ENCODE peak calls at places on chromosomes 7 and 10, in six cellular contexts. K, E, B, N, O and T are unnamed samples.

GRCh38 chr10:31187182-31187581 is 131.8 kb upstream of the ZEB1 start:
- DNase-seq in E (no peak), O (no peak), N (no peak), K (no peak), B (no peak), T (no peak)

GRCh38 chr7:12827219-12827821 is 139.9 kb downstream of the ARL4A start:
- DNase-seq in N (no peak), K (no peak), E (no peak), O (no peak), B (no peak), T (no peak)

GRCh38 chr10:75293456-75293840 is 57.7 kb upstream of the COMTD1 start:
- DNase-seq in K (no peak), N (no peak), E (no peak), B (no peak), O (no peak), T (no peak)

GRCh38 chr10:2852574-2853323 is 214.6 kb upstream of the PFKP start:
- DNase-seq in E (no peak), O (no peak), K (no peak), N (no peak), B (no peak), T (no peak)

GRCh38 chr7:93142127-93142526 is 6.1 kb downstream of the SAMD9L start:
- DNase-seq in E (no peak), O (no peak), N (no peak), B (no peak), K (peak; percentile 42), T (no peak)

GRCh38 chr10:95395947-95396449 is 105.2 kb upstream of the PDLIM1 start:
- DNase-seq in E (no peak), B (no peak), K (no peak), O (no peak), N (no peak), T (no peak)

GRCh38 chr10:120455606-120456005 is 1.4 kb upstream of the PLPP4 start:
- DNase-seq in B (no peak), N (no peak), E (no peak), K (no peak), O (no peak), T (no peak)

GRCh38 chr7:22651534-22652243 is 75.3 kb upstream of the IL6 start:
- DNase-seq in O (no peak), B (peak; percentile 79), K (peak; percentile 99), E (peak; percentile 34), N (no peak), T (no peak)

GRCh38 chr10:101329341-101330032 is 24.5 kb upstream of the BTRC start:
- DNase-seq in N (no peak), B (no peak), K (no peak), E (no peak), O (no peak), T (no peak)

GRCh38 chr10:109898666-109899577 is 24.4 kb downstream of the XPNPEP1 start:
- DNase-seq in K (no peak), E (no peak), N (no peak), B (no peak), O (no peak), T (no peak)

GRCh38 chr10:117615649-117616048 is 73.1 kb downstream of the EMX2 start:
- DNase-seq in O (no peak), B (no peak), E (no peak), N (no peak), K (no peak), T (no peak)

GRCh38 chr7:43278088-43278644 is 165.7 kb downstream of the HECW1 start:
- DNase-seq in K (peak; percentile 47), E (no peak), N (no peak), O (no peak), B (peak; percentile 59), T (no peak)

GRCh38 chr7:2082357-2083038 is 150.2 kb downstream of the MAD1L1 start:
- DNase-seq in B (peak; percentile 87), K (peak; percentile 95), N (no peak), O (no peak), E (no peak), T (no peak)

GRCh38 chr10:106565546-106565945 is 599.0 kb downstream of the SORCS1 start:
- DNase-seq in E (no peak), N (no peak), O (no peak), B (peak; percentile 30), K (peak; percentile 39), T (no peak)

GRCh38 chr7:604038-604883 is 84.6 kb upstream of the PDGFA start:
- DNase-seq in K (peak; percentile 90), O (no peak), N (peak; percentile 91), B (no peak), E (peak; percentile 89), T (no peak)

GRCh38 chr10:86974484-86974883 is 6.2 kb downstream of the ADIRF start:
- DNase-seq in B (no peak), O (no peak), N (no peak), K (no peak), E (no peak), T (no peak)

GRCh38 chr10:10803273-10803672 is 214.4 kb upstream of the CELF2 start:
- DNase-seq in E (no peak), K (no peak), N (no peak), O (no peak), B (no peak), T (no peak)

GRCh38 chr10:88538038-88538437 is 45.1 kb downstream of the RNLS start:
- DNase-seq in E (no peak), B (peak; percentile 2), N (no peak), O (peak; percentile 0), K (no peak), T (peak; percentile 97)

GRCh38 chr7:23298141-23298851 is 843 bp upstream of the MALSU1 start:
- DNase-seq in K (peak; percentile 21), N (no peak), O (no peak), B (peak; percentile 26), E (no peak), T (peak; percentile 81)

GRCh38 chr7:20030915-20031362 is 186.2 kb downstream of the MACC1 start:
- DNase-seq in O (no peak), N (no peak), K (peak; percentile 63), E (peak; percentile 61), B (peak; percentile 8), T (no peak)

GRCh38 chr10:21995557-21995956 is 8.0 kb downstream of the DNAJC1 start:
- DNase-seq in B (no peak), E (no peak), O (no peak), K (no peak), N (no peak), T (no peak)